ENCODE peak calls at places on chromosomes 12 and 14, in four cellular contexts. L is neuronal stem cell, C is mesenchymal stem cell, B is IMR-90. X is an unnamed sample.

GRCh38 chr14:55477680-55478079 is 37.3 kb upstream of the TBPL2 start:
- DNase-seq in B (no peak), L (no peak), C (no peak), X (no peak)

GRCh38 chr14:77259025-77259715 is 11.8 kb downstream of the NGB start:
- DNase-seq in C (no peak), L (no peak), B (no peak), X (no peak)

GRCh38 chr14:82854131-82854530 is 1320.5 kb upstream of the SEL1L start:
- DNase-seq in B (no peak), C (no peak), L (peak; percentile 31), X (no peak)

GRCh38 chr12:52005218-52005902 is 1.4 kb upstream of the TAMALIN start:
- DNase-seq in C (no peak), L (no peak), B (no peak), X (no peak)

GRCh38 chr12:63415357-63415756 is 252.9 kb downstream of the DPY19L2 start:
- DNase-seq in B (no peak), C (no peak), L (no peak), X (no peak)

GRCh38 chr12:112711026-112711425 is 80.5 kb upstream of the RPH3A start:
- DNase-seq in B (no peak), C (no peak), L (no peak), X (no peak)

GRCh38 chr12:128818065-128819022 is 5.4 kb downstream of the SLC15A4 start:
- DNase-seq in L (no peak), C (peak; percentile 64), B (peak; percentile 43), X (no peak)

GRCh38 chr14:36716614-36717184 is 55.0 kb downstream of the PAX9 start:
- DNase-seq in B (no peak), L (no peak), C (no peak), X (no peak)

GRCh38 chr12:123094349-123095073 is 56.4 kb downstream of the PITPNM2 start:
- DNase-seq in B (peak; percentile 88), L (no peak), C (peak; percentile 88), X (peak; percentile 71)

GRCh38 chr12:3888654-3889053 is 15.5 kb upstream of the PARP11 start:
- DNase-seq in C (no peak), L (no peak), B (no peak), X (no peak)

GRCh38 chr14:69652942-69653680 is 41.7 kb downstream of the SUSD6 start:
- DNase-seq in B (peak; percentile 47), C (no peak), L (no peak), X (peak; percentile 38)

GRCh38 chr14:70018713-70019201 is 139.5 kb downstream of the SMOC1 start:
- DNase-seq in L (no peak), B (peak; percentile 47), C (peak; percentile 32), X (no peak)

GRCh38 chr12:109047081-109047805 is 5.1 kb upstream of the USP30 start:
- DNase-seq in B (peak; percentile 16), C (peak; percentile 24), L (no peak), X (no peak)

GRCh38 chr12:3669594-3669993 is 83.3 kb downstream of the CRACR2A start:
- DNase-seq in B (no peak), L (no peak), C (no peak), X (no peak)

GRCh38 chr12:112419269-112420133 is 754 bp downstream of the PTPN11 start:
- DNase-seq in L (peak; percentile 35), C (peak; percentile 92), B (peak; percentile 82), X (peak; percentile 92)

GRCh38 chr14:94361682-94362081 is 26.7 kb downstream of the SERPINA1 start:
- DNase-seq in B (no peak), L (no peak), C (no peak), X (no peak)

GRCh38 chr12:101954681-101955080 is 77.3 kb downstream of the DRAM1 start:
- DNase-seq in C (no peak), B (no peak), L (no peak), X (peak; percentile 70)

GRCh38 chr12:111078731-111079130 is 158.4 kb upstream of the MYL2 start:
- DNase-seq in B (no peak), C (no peak), L (no peak), X (no peak)

GRCh38 chr12:96248532-96248931 is 54.4 kb downstream of the ELK3 start:
- DNase-seq in C (no peak), B (no peak), L (no peak), X (no peak)

GRCh38 chr14:65495196-65495595 is 82.7 kb downstream of the FUT8 start:
- DNase-seq in B (peak; percentile 46), C (peak; percentile 10), L (no peak), X (no peak)

GRCh38 chr12:27324452-27324999 is 8.1 kb upstream of the BMAL2 start:
- DNase-seq in B (no peak), L (no peak), C (no peak), X (no peak)

GRCh38 chr14:95273041-95273978 is 46.4 kb downstream of the CLMN start:
- DNase-seq in L (no peak), B (no peak), C (peak; percentile 51), X (peak; percentile 92)

GRCh38 chr12:108495054-108495453 is 20.0 kb upstream of the FICD start:
- DNase-seq in C (peak; percentile 21), B (peak; percentile 12), L (peak; percentile 33), X (peak; percentile 22)

GRCh38 chr12:10030446-10030845 is at the start of gene CLEC9A:
- DNase-seq in C (no peak), B (no peak), L (no peak), X (no peak)

GRCh38 chr14:102565331-102565887 is 27.0 kb upstream of the RCOR1 start:
- DNase-seq in L (no peak), C (no peak), B (no peak), X (no peak)

GRCh38 chr12:111706145-111706544 is 20.3 kb downstream of the ACAD10 start:
- DNase-seq in L (no peak), C (no peak), B (no peak), X (no peak)

GRCh38 chr14:103296007-103296406 is 38.0 kb upstream of the EIF5 start:
- DNase-seq in C (peak; percentile 79), L (no peak), B (peak; percentile 75), X (no peak)

GRCh38 chr12:53287741-53288216 is 7.6 kb upstream of the PFDN5 start:
- DNase-seq in B (peak; percentile 61), L (peak; percentile 39), C (peak; percentile 73), X (peak; percentile 56)

GRCh38 chr12:98595152-98595988 is 1.9 kb downstream of the SLC25A3 start:
- DNase-seq in B (peak; percentile 79), C (peak; percentile 78), L (no peak), X (no peak)

GRCh38 chr14:34629344-34629656 is 648 bp downstream of the SNX6 start:
- DNase-seq in L (no peak), C (no peak), B (no peak), X (no peak)

GRCh38 chr14:22666203-22666893 is 22.2 kb upstream of the OR6J1 start:
- DNase-seq in L (no peak), B (no peak), C (no peak), X (no peak)

GRCh38 chr12:93116632-93117031 is 187.5 kb upstream of the EEA1 start:
- DNase-seq in C (no peak), B (no peak), L (no peak), X (no peak)

GRCh38 chr12:129902371-129903091 is 1.3 kb downstream of the TMEM132D start:
- DNase-seq in L (no peak), C (no peak), B (no peak), X (no peak)
- H2BK5ac ChIP-seq in L (no peak overlapping the region), C (no peak overlapping the region), B (no peak overlapping the region), X (no peak overlapping the region)

DNA sequence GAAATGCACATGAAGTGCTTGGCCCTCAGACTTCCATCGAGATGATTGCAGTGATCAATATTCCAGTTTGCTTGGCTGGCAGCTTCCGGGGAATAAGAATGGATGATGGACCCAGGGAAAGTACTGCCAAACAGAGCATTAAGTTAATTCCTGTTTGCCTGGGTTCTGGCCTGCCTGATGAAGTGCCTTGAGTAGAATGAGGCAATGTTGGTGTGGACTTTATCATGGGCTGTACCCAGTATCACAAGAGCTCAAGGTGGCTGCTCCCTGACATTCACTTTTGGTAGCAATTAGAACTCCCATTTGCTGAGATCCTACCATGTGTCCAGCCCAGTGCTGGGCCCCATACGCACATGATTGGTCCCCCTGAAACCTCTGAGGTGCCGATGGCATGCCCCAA is 80.7 kb downstream of the SLC25A47 start:
- DNase-seq in B (no peak), L (no peak), C (no peak), X (no peak)
- H2BK5ac ChIP-seq in B (no peak overlapping the region), L (no peak overlapping the region), C (no peak overlapping the region), X (no peak overlapping the region)

GRCh38 chr12:24230061-24230460 is 280.6 kb upstream of the SOX5 start:
- DNase-seq in L (peak; percentile 79), C (no peak), B (no peak), X (no peak)
- H2BK5ac ChIP-seq in L (no peak overlapping the region), C (no peak overlapping the region), B (no peak overlapping the region), X (no peak overlapping the region)

DNA sequence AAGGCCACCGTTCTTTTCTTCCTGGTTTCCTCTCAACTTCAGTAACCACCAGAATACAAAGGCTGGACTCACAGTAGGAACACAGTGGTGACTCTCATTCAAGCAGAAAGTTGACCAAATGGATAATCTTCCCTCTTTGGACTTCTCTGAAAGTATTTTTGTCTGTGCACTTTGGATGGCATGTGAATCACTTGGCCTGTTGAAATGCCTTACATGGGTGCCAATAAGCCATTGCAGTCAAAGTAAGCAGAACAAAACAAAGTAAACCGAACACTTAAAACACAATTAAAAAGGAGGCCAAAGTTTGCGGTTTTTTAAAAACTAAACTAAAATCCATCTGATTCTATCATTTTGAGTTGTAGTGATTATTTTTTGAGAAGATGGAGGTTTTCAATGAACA is 370.1 kb upstream of the DDHD1 start:
- DNase-seq in C (no peak), L (no peak), B (no peak), X (no peak)
- H2BK5ac ChIP-seq in C (no peak overlapping the region), L (no peak overlapping the region), B (no peak overlapping the region), X (no peak overlapping the region)

DNA sequence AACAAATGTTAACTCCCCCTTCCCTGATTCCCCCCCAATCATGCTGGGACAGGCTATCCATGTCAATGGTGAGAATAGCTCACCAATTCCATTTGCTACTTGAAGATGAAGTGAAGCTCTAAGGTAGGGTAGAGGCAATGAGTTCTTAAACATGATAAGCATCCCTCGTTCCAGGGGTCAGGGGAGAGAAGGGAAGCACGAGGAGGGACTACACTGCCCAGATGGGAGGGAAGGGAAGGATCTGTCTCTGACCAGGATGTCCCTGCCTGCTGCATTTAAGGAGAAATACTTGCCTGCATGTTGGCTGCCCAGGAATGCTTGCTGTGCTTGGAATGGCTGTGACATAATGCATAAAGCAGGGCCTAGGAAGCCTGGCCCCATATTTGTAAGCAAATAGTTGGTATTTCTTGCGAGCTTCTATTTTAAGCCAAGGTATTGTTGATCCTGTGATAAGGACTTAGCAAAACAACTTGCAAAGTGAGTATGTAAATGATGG is 155.1 kb downstream of the CEP83 start:
- DNase-seq in L (no peak), C (peak; percentile 57), B (peak; percentile 66), X (peak; percentile 93)
- H2BK5ac ChIP-seq in L (no peak overlapping the region), C (no peak overlapping the region), B (peak overlapping the region; percentile 77), X (no peak overlapping the region)

GRCh38 chr12:49110191-49111155 is at the start of gene LMBR1L:
- DNase-seq in B (peak; percentile 98), L (peak; percentile 96), C (peak; percentile 99), X (peak; percentile 99)
- H2BK5ac ChIP-seq in B (peak within 1 kb of the TSS; percentile 87), L (peak within 1 kb of the TSS; percentile 69), C (peak within 1 kb of the TSS; percentile 47), X (peak within 1 kb of the TSS; percentile 87)

GRCh38 chr12:103827800-103828440 is 13.1 kb downstream of the NT5DC3 start:
- DNase-seq in L (no peak), C (no peak), B (no peak), X (no peak)
- H2BK5ac ChIP-seq in L (no peak overlapping the region), C (no peak overlapping the region), B (no peak overlapping the region), X (no peak overlapping the region)

GRCh38 chr14:76091036-76091435 is 60.7 kb upstream of the GPATCH2L start:
- DNase-seq in C (no peak), B (no peak), L (no peak), X (peak; percentile 52)
- H2BK5ac ChIP-seq in C (no peak overlapping the region), B (no peak overlapping the region), L (no peak overlapping the region), X (no peak overlapping the region)

X was measured in trophoblast cell.